ENCODE peak calls at places on chromosomes 1 and 21, in six cellular contexts. J is activated B cell treated with CpG ODN at 0.5 μM for 24 hours, N is Calu3, Z is MM.1S, Y is GM23338, T is lower leg skin. B is an unnamed sample.

GRCh38 chr1:17438176-17438976 is 1.1 kb downstream of the RCC2 start:
- DNase-seq in Z (peak; percentile 71), T (peak; percentile 90), J (peak; percentile 73), Y (peak; percentile 83), N (peak; percentile 73), B (no peak)

GRCh38 chr1:225454067-225454618 is 26.3 kb upstream of the LBR start:
- DNase-seq in T (no peak), Z (no peak), J (no peak), Y (no peak), N (no peak), B (no peak)

GRCh38 chr1:58397187-58397820 is 149.2 kb downstream of the OMA1 start:
- DNase-seq in Z (no peak), T (no peak), N (no peak), Y (no peak), J (no peak), B (no peak)

GRCh38 chr1:47951026-47951425 is 46.2 kb downstream of the TRABD2B start:
- DNase-seq in J (no peak), T (no peak), N (peak; percentile 43), Z (no peak), Y (no peak), B (no peak)

GRCh38 chr1:41500378-41500777 is 15.9 kb upstream of the EDN2 start:
- DNase-seq in J (no peak), N (peak; percentile 90), Z (no peak), T (peak; percentile 93), Y (no peak), B (no peak)

GRCh38 chr1:145846191-145846590 is 761 bp downstream of the NUDT17 start:
- DNase-seq in Z (peak; percentile 39), N (peak; percentile 48), T (no peak), Y (peak; percentile 75), J (no peak), B (no peak)

GRCh38 chr21:10418649-10419048 is 102.7 kb upstream of the TPTE start:
- DNase-seq in J (no peak), Y (no peak), N (no peak), Z (no peak), T (no peak), B (no peak)

GRCh38 chr1:154608522-154609294 is 722 bp upstream of the ADAR start:
- DNase-seq in Y (peak; percentile 89), N (peak; percentile 36), J (no peak), Z (peak; percentile 62), T (peak; percentile 87), B (no peak)

GRCh38 chr21:25456672-25457071 is 150.6 kb downstream of the MRPL39 start:
- DNase-seq in N (peak; percentile 6), Z (no peak), T (no peak), Y (no peak), J (no peak), B (no peak)

GRCh38 chr1:147504801-147505303 is 36.4 kb upstream of the BCL9 start:
- DNase-seq in N (peak; percentile 32), J (no peak), T (no peak), Z (no peak), Y (peak; percentile 95), B (no peak)

GRCh38 chr1:160862151-160863061 is at the start of gene CD244:
- DNase-seq in T (no peak), Z (no peak), J (no peak), Y (no peak), N (no peak), B (peak; percentile 89)

GRCh38 chr1:100734716-100735115 is 15.2 kb downstream of the VCAM1 start:
- DNase-seq in J (no peak), T (no peak), Z (no peak), Y (no peak), N (no peak), B (no peak)

GRCh38 chr21:26154776-26155175 is 15.8 kb downstream of the APP start:
- DNase-seq in Z (no peak), T (no peak), N (no peak), J (no peak), Y (no peak), B (no peak)

GRCh38 chr1:45348609-45348965 is 8.3 kb upstream of the MUTYH start:
- DNase-seq in Y (no peak), N (no peak), T (no peak), Z (peak; percentile 47), J (no peak), B (no peak)

GRCh38 chr1:64956733-64957441 is 9.5 kb downstream of the JAK1 start:
- DNase-seq in Z (no peak), T (no peak), Y (no peak), J (no peak), N (no peak), B (no peak)

GRCh38 chr1:26391450-26391849 is 18.9 kb upstream of the ZNF683 start:
- DNase-seq in N (peak; percentile 39), Z (no peak), Y (peak; percentile 79), T (no peak), J (no peak), B (no peak)

GRCh38 chr1:7108251-7108650 is 323.0 kb downstream of the CAMTA1 start:
- DNase-seq in Y (no peak), Z (peak; percentile 23), T (no peak), N (no peak), J (no peak), B (no peak)

GRCh38 chr1:58310469-58310868 is 236.1 kb downstream of the OMA1 start:
- DNase-seq in N (no peak), Z (no peak), Y (no peak), J (no peak), T (no peak), B (no peak)

GRCh38 chr1:207870279-207871031 is 40.5 kb downstream of the CD34 start:
- DNase-seq in J (no peak), Y (no peak), N (no peak), Z (no peak), T (no peak), B (no peak)

GRCh38 chr1:215523128-215523861 is 43.8 kb upstream of the KCTD3 start:
- DNase-seq in Y (peak; percentile 30), N (no peak), J (no peak), Z (no peak), T (no peak), B (no peak)

GRCh38 chr1:11670747-11671146 is 6.7 kb downstream of the FBXO6 start:
- DNase-seq in T (no peak), Y (no peak), N (no peak), J (no peak), Z (no peak), B (no peak)

GRCh38 chr1:226332947-226333346 is 24.0 kb upstream of the LIN9 start:
- DNase-seq in J (no peak), N (no peak), Y (no peak), T (no peak), Z (peak; percentile 62), B (no peak)

GRCh38 chr1:244077473-244078220 is 26.6 kb downstream of the ZBTB18 start:
- DNase-seq in Z (no peak), T (no peak), Y (no peak), N (no peak), J (peak; percentile 31), B (no peak)

GRCh38 chr1:59408608-59409007 is 111.7 kb downstream of the FGGY start:
- DNase-seq in Y (no peak), Z (no peak), J (no peak), T (no peak), N (no peak), B (no peak)

GRCh38 chr1:240101306-240101705 is 9.6 kb downstream of the FMN2 start:
- DNase-seq in J (no peak), Z (no peak), T (no peak), N (no peak), Y (no peak), B (no peak)

GRCh38 chr1:93620841-93621210 is 60.8 kb downstream of the BCAR3 start:
- DNase-seq in T (no peak), Y (peak; percentile 55), N (peak; percentile 32), Z (no peak), J (no peak), B (no peak)
- TF ChIP-seq CTCF in T (no peak), Y (no peak), N (no peak), Z (no peak), J (no peak), B (no peak)

DNA sequence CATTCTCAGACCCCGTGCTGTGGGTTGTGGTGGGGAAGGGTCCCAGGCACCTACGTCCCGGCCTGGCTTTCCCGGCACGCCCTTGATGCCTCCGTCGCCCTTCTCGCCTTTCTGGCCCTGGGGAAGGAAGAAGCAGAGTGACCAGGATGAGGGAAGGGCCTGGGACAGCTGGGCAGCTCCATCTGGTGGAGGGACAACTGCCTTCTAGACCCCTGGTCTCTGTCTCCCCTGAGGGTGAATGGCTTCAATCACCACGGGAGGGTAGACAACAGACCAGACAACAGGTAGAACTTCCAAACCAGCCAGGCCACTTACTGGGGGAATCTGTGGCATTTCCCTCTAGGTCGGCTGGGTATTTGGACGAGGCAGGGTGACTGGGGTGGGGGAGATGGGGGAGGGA is 11.9 kb downstream of the COL16A1 start:
- DNase-seq in T (no peak), N (no peak), J (no peak), Y (no peak), Z (no peak), B (no peak)
- TF ChIP-seq CTCF in T (no peak), N (no peak), J (no peak), Y (peak; percentile 46), Z (no peak), B (no peak)

DNA sequence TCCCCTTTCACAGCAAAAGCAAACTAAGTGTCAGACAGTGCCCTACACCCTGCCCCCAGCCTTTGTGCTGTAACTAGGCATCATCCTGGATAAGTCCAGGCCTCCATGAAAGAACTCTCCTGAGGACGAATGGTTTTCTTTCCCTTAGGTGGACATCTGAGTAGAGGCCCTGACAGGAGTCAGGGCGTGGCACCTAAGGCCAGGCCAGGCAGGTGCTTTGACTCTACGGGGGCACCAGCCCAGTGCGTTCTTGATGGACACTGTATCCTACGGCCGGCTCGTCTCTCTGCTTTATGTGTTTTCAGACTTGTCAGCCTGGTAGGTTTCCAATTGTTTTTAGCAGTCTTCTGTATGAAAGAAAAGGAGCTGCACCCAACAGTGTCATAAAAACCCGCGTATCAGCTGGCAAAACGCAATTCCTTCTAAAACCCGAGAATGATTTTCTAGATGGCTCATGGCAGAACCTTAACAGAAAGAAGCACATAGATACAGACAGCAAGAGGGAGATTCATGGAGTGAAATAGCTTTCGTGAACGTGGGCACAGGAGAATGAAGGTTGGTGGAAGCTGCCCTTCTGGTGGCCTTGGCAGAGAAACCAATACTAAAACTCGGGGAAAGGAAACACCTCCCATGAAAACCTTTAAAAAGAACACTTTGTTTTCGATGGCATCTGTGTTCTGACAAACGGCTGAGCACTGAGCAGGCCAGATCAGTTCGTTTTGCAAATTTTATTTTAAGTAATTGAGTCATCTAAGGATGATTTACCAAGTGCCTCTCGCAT is 51.7 kb upstream of the AJAP1 start:
- DNase-seq in Y (no peak), J (no peak), N (no peak), Z (no peak), T (peak; percentile 53), B (no peak)
- TF ChIP-seq CTCF in Y (no peak), J (no peak), N (no peak), Z (no peak), T (no peak), B (no peak)

GRCh38 chr1:23370270-23370743 is 671 bp upstream of the ZNF436 start:
- DNase-seq in T (no peak), N (no peak), Y (no peak), J (no peak), Z (no peak), B (no peak)

GRCh38 chr1:23369335-23370013 is at the start of gene ZNF436:
- DNase-seq in J (no peak), T (peak; percentile 95), Z (peak; percentile 29), Y (peak; percentile 34), N (peak; percentile 31), B (no peak)

GRCh38 chr1:23367451-23367790 is 2.2 kb downstream of the ZNF436 start:
- DNase-seq in N (no peak), Z (no peak), T (no peak), J (no peak), Y (no peak), B (no peak)

GRCh38 chr1:23367791-23368561 is 1.7 kb downstream of the ZNF436 start:
- DNase-seq in Z (peak; percentile 99), Y (peak; percentile 99), T (peak; percentile 100), N (peak; percentile 94), J (peak; percentile 88), B (peak; percentile 97)

GRCh38 chr1:23368562-23369334 is 888 bp downstream of the ZNF436 start:
- DNase-seq in Z (peak; percentile 92), Y (peak; percentile 97), N (peak; percentile 82), T (peak; percentile 98), J (peak; percentile 87), B (peak; percentile 73)
- TF ChIP-seq CTCF in Z (peak; percentile 15), Y (peak; percentile 56), N (peak; percentile 10), T (no peak), J (no peak), B (no peak)